ENCODE peak calls at places on chromosome 13, in seven cellular contexts. One of them, this sample, is unnamed.

GRCh38 chr13:93248627-93249047 is 22.0 kb downstream of the GPC6 start:
- DNase-seq in mesendoderm: peak; percentile 90
- DNase-seq in IMR-90: peak; percentile 35
- DNase-seq in mesenchymal stem cell: peak; percentile 71
- DNase-seq in neuronal stem cell: peak; percentile 40
- DNase-seq in H9: peak; percentile 60
- DNase-seq in H1: no peak
- DNase-seq in this sample: no peak

GRCh38 chr13:102978168-102978567 is 88.0 kb downstream of the SLC10A2 start:
- DNase-seq in mesendoderm: no peak
- DNase-seq in IMR-90: no peak
- DNase-seq in mesenchymal stem cell: no peak
- DNase-seq in neuronal stem cell: no peak
- DNase-seq in H9: no peak
- DNase-seq in H1: no peak
- DNase-seq in this sample: no peak

GRCh38 chr13:103883152-103883551 is 816.9 kb upstream of the SLC10A2 start:
- DNase-seq in mesendoderm: peak; percentile 94
- DNase-seq in IMR-90: peak; percentile 95
- DNase-seq in mesenchymal stem cell: peak; percentile 96
- DNase-seq in neuronal stem cell: peak; percentile 67
- DNase-seq in H9: peak; percentile 81
- DNase-seq in H1: peak; percentile 59
- DNase-seq in this sample: peak; percentile 74

GRCh38 chr13:99322297-99323103 is 15.3 kb upstream of the GPR183 start:
- DNase-seq in mesendoderm: peak; percentile 37
- DNase-seq in IMR-90: peak; percentile 89
- DNase-seq in mesenchymal stem cell: peak; percentile 84
- DNase-seq in neuronal stem cell: no peak
- DNase-seq in H9: no peak
- DNase-seq in H1: no peak
- DNase-seq in this sample: peak; percentile 26

GRCh38 chr13:109647046-109647445 is 139.3 kb downstream of the IRS2 start:
- DNase-seq in mesendoderm: no peak
- DNase-seq in IMR-90: no peak
- DNase-seq in mesenchymal stem cell: peak; percentile 28
- DNase-seq in neuronal stem cell: no peak
- DNase-seq in H9: no peak
- DNase-seq in H1: no peak
- DNase-seq in this sample: no peak

GRCh38 chr13:36414461-36414860 is 17.8 kb upstream of the CCNA1 start:
- DNase-seq in mesendoderm: peak; percentile 78
- DNase-seq in IMR-90: no peak
- DNase-seq in mesenchymal stem cell: no peak
- DNase-seq in neuronal stem cell: no peak
- DNase-seq in H9: no peak
- DNase-seq in H1: no peak
- DNase-seq in this sample: no peak

GRCh38 chr13:106291006-106291405 is 244.5 kb downstream of the EFNB2 start:
- DNase-seq in mesendoderm: no peak
- DNase-seq in IMR-90: peak; percentile 76
- DNase-seq in mesenchymal stem cell: peak; percentile 60
- DNase-seq in neuronal stem cell: no peak
- DNase-seq in H9: no peak
- DNase-seq in H1: no peak
- DNase-seq in this sample: no peak

GRCh38 chr13:109699628-109700071 is 86.7 kb downstream of the IRS2 start:
- DNase-seq in mesendoderm: peak; percentile 56
- DNase-seq in IMR-90: no peak
- DNase-seq in mesenchymal stem cell: peak; percentile 15
- DNase-seq in neuronal stem cell: no peak
- DNase-seq in H9: peak; percentile 58
- DNase-seq in H1: peak; percentile 63
- DNase-seq in this sample: no peak

GRCh38 chr13:28394422-28394821 is 100.5 kb downstream of the FLT1 start:
- DNase-seq in mesendoderm: no peak
- DNase-seq in IMR-90: peak; percentile 34
- DNase-seq in mesenchymal stem cell: peak; percentile 24
- DNase-seq in neuronal stem cell: no peak
- DNase-seq in H9: no peak
- DNase-seq in H1: no peak
- DNase-seq in this sample: no peak

GRCh38 chr13:112450567-112451240 is 74.5 kb downstream of the SPACA7 start:
- DNase-seq in mesendoderm: no peak
- DNase-seq in IMR-90: no peak
- DNase-seq in mesenchymal stem cell: no peak
- DNase-seq in neuronal stem cell: no peak
- DNase-seq in H9: no peak
- DNase-seq in H1: peak; percentile 27
- DNase-seq in this sample: no peak

GRCh38 chr13:86681223-86681622 is 882.0 kb upstream of the SLITRK6 start:
- DNase-seq in mesendoderm: no peak
- DNase-seq in IMR-90: no peak
- DNase-seq in mesenchymal stem cell: no peak
- DNase-seq in neuronal stem cell: no peak
- DNase-seq in H9: no peak
- DNase-seq in H1: no peak
- DNase-seq in this sample: no peak

GRCh38 chr13:53783466-53783865 is 754.9 kb downstream of the OLFM4 start:
- DNase-seq in mesendoderm: no peak
- DNase-seq in IMR-90: no peak
- DNase-seq in mesenchymal stem cell: no peak
- DNase-seq in neuronal stem cell: no peak
- DNase-seq in H9: no peak
- DNase-seq in H1: no peak
- DNase-seq in this sample: no peak

GRCh38 chr13:20375871-20376270 is 143.8 kb upstream of the GJB6 start:
- DNase-seq in mesendoderm: no peak
- DNase-seq in IMR-90: no peak
- DNase-seq in mesenchymal stem cell: no peak
- DNase-seq in neuronal stem cell: no peak
- DNase-seq in H9: no peak
- DNase-seq in H1: no peak
- DNase-seq in this sample: no peak

GRCh38 chr13:31786011-31786410 is 46.7 kb downstream of the RXFP2 start:
- DNase-seq in mesendoderm: no peak
- DNase-seq in IMR-90: no peak
- DNase-seq in mesenchymal stem cell: no peak
- DNase-seq in neuronal stem cell: no peak
- DNase-seq in H9: no peak
- DNase-seq in H1: no peak
- DNase-seq in this sample: no peak

GRCh38 chr13:113648218-113648615 is 9.8 kb downstream of the ATP4B start:
- DNase-seq in mesendoderm: no peak
- DNase-seq in IMR-90: no peak
- DNase-seq in mesenchymal stem cell: no peak
- DNase-seq in neuronal stem cell: no peak
- DNase-seq in H9: no peak
- DNase-seq in H1: no peak
- DNase-seq in this sample: no peak

GRCh38 chr13:113647351-113648217 is 10.4 kb downstream of the ATP4B start:
- DNase-seq in mesendoderm: no peak
- DNase-seq in IMR-90: no peak
- DNase-seq in mesenchymal stem cell: no peak
- DNase-seq in neuronal stem cell: no peak
- DNase-seq in H9: no peak
- DNase-seq in H1: no peak
- DNase-seq in this sample: peak; percentile 3

GRCh38 chr13:113646376-113646775 is 11.6 kb downstream of the ATP4B start:
- DNase-seq in mesendoderm: no peak
- DNase-seq in IMR-90: no peak
- DNase-seq in mesenchymal stem cell: no peak
- DNase-seq in neuronal stem cell: no peak
- DNase-seq in H9: no peak
- DNase-seq in H1: no peak
- DNase-seq in this sample: no peak

GRCh38 chr13:113645329-113645728 is 12.7 kb downstream of the ATP4B start:
- DNase-seq in mesendoderm: no peak
- DNase-seq in IMR-90: no peak
- DNase-seq in mesenchymal stem cell: no peak
- DNase-seq in neuronal stem cell: no peak
- DNase-seq in H9: no peak
- DNase-seq in H1: no peak
- DNase-seq in this sample: no peak

DNA sequence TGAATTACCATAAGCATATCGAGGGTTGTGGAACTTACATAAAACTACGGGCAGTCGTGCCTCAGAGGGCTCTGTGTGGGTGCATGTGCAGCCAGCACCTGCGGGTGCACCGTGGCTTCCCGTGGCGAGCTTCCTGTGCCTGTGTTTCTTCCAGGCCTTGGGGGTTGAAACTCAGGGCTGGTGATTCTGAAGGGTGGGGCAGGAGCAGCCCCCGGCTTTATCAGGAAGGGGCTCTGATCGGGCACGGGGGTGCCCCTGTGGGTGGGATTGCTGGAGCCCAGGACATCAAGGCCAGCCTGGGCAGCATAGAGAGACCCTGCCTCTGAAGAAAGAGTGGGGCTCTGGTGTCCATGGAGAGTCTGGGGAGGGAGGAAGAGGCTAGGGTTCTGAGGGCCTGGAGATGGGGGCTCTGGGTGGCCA is 11.1 kb downstream of the ATP4B start:
- DNase-seq in mesendoderm: no peak
- DNase-seq in IMR-90: no peak
- DNase-seq in mesenchymal stem cell: no peak
- DNase-seq in neuronal stem cell: no peak
- DNase-seq in H9: no peak
- DNase-seq in H1: no peak
- DNase-seq in this sample: no peak
- H3K23ac ChIP-seq in mesendoderm: no peak overlapping the region
- H3K23ac ChIP-seq in IMR-90: no peak overlapping the region
- H3K23ac ChIP-seq in mesenchymal stem cell: no peak overlapping the region
- H3K23ac ChIP-seq in neuronal stem cell: no peak overlapping the region
- H3K23ac ChIP-seq in H9: no peak overlapping the region
- H3K23ac ChIP-seq in H1: no peak overlapping the region
- H3K23ac ChIP-seq in this sample: no peak overlapping the region

DNA sequence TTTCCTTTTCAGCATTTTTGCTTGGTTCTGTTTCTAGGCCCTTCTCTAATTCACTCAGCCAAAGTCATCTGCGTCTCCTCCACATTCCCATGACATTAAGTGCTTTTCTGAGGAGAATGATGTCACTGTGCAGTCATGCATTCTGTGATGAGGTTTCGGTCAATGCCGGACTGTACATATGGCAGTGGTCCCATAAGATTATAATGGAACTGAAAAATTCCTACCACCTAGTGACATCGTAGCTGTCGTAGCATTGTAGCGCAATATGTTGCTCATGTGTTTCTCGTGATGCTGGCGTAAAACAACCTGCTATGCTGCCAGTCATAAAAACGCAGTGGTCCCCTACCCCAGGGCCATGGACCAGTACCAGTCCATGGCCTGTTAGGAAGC is 63.4 kb upstream of the TNFRSF19 start:
- DNase-seq in mesendoderm: no peak
- DNase-seq in IMR-90: peak; percentile 98
- DNase-seq in mesenchymal stem cell: peak; percentile 87
- DNase-seq in neuronal stem cell: no peak
- DNase-seq in H9: no peak
- DNase-seq in H1: no peak
- DNase-seq in this sample: no peak
- H3K4me2 ChIP-seq in mesendoderm: no peak overlapping the region
- H3K4me2 ChIP-seq in IMR-90: no peak overlapping the region
- H3K4me2 ChIP-seq in mesenchymal stem cell: no peak overlapping the region
- H3K4me2 ChIP-seq in neuronal stem cell: no peak overlapping the region
- H3K4me2 ChIP-seq in H9: no peak overlapping the region
- H3K4me2 ChIP-seq in H1: no peak overlapping the region
- H3K4me2 ChIP-seq in this sample: peak overlapping the region; percentile 8

GRCh38 chr13:30301827-30302226 is 5.5 kb downstream of the KATNAL1 start:
- DNase-seq in mesendoderm: no peak
- DNase-seq in IMR-90: no peak
- DNase-seq in mesenchymal stem cell: no peak
- DNase-seq in neuronal stem cell: no peak
- DNase-seq in H9: no peak
- DNase-seq in H1: no peak
- DNase-seq in this sample: no peak
- H3K4me1 ChIP-seq in mesendoderm: no peaks in the 10 kb centered on the region
- H3K4me1 ChIP-seq in IMR-90: peaks cover 5% of the 10 kb centered on the region
- H3K4me1 ChIP-seq in mesenchymal stem cell: peaks cover 7% of the 10 kb centered on the region
- H3K4me1 ChIP-seq in neuronal stem cell: no peaks in the 10 kb centered on the region
- H3K4me1 ChIP-seq in H9: no peaks in the 10 kb centered on the region
- H3K4me1 ChIP-seq in H1: no peaks in the 10 kb centered on the region
- H3K4me1 ChIP-seq in this sample: no peaks in the 10 kb centered on the region

DNA sequence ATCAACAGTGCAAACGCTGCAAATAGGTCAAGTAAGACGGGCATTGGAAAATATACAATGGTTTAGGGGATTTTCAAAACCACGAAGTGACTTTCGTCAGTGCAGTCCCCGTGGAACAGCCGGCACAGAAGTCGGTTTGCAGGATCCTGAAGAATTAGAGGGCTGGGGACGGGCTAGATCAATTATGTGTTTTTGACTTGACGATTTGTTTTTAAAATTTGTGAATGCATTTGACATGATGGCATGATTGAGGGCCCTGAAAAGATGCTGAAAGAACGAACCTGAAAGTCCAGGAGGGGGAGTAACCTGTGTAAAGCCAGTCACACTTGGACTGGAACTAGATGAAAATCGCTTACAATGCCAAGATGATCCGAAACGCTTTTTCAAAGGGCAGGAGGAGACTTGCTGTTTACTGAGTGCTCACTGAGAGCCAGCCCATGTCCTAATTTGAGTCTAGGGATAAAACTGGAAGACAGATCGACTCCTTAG is 8.9 kb upstream of the DGKH start:
- DNase-seq in mesendoderm: no peak
- DNase-seq in IMR-90: no peak
- DNase-seq in mesenchymal stem cell: no peak
- DNase-seq in neuronal stem cell: peak; percentile 12
- DNase-seq in H9: no peak
- DNase-seq in H1: no peak
- DNase-seq in this sample: no peak
- H3K23ac ChIP-seq in mesendoderm: no peak overlapping the region
- H3K23ac ChIP-seq in IMR-90: peak overlapping the region; percentile 97
- H3K23ac ChIP-seq in mesenchymal stem cell: no peak overlapping the region
- H3K23ac ChIP-seq in neuronal stem cell: no peak overlapping the region
- H3K23ac ChIP-seq in H9: no peak overlapping the region
- H3K23ac ChIP-seq in H1: no peak overlapping the region
- H3K23ac ChIP-seq in this sample: no peak overlapping the region

GRCh38 chr13:50107205-50107604 is 92.0 kb downstream of the KCNRG start:
- DNase-seq in mesendoderm: no peak
- DNase-seq in IMR-90: peak; percentile 24
- DNase-seq in mesenchymal stem cell: peak; percentile 12
- DNase-seq in neuronal stem cell: no peak
- DNase-seq in H9: no peak
- DNase-seq in H1: no peak
- DNase-seq in this sample: no peak
- H3K4me2 ChIP-seq in mesendoderm: no peak overlapping the region
- H3K4me2 ChIP-seq in IMR-90: peak overlapping the region; percentile 61
- H3K4me2 ChIP-seq in mesenchymal stem cell: no peak overlapping the region
- H3K4me2 ChIP-seq in neuronal stem cell: no peak overlapping the region
- H3K4me2 ChIP-seq in H9: no peak overlapping the region
- H3K4me2 ChIP-seq in H1: peak overlapping the region; percentile 11
- H3K4me2 ChIP-seq in this sample: no peak overlapping the region

This sample was measured in trophoblast cell.